ENCODE peak calls at places on chromosomes 16 and 17, in five cellular contexts. One of them, this sample, is unnamed.

GRCh38 chr17:77528516-77529327 is 388.0 kb downstream of the SEC14L1 start:
- DNase-seq in SK-N-SH: peak
- DNase-seq in colonic mucosa: no peak
- DNase-seq in K562: no peak
- DNase-seq in A549: no peak
- DNase-seq in this sample: no peak

GRCh38 chr17:42458497-42459255 is at the start of gene ATP6V0A1:
- DNase-seq in A549: peak
- DNase-seq in K562: peak
- DNase-seq in colonic mucosa: peak
- DNase-seq in SK-N-SH: peak
- DNase-seq in this sample: peak

GRCh38 chr17:47201168-47201567 is 8.0 kb upstream of the MYL4 start:
- DNase-seq in colonic mucosa: no peak
- DNase-seq in SK-N-SH: no peak
- DNase-seq in A549: no peak
- DNase-seq in K562: no peak
- DNase-seq in this sample: no peak

GRCh38 chr16:88331989-88332920 is 50.5 kb upstream of the ZNF469 start:
- DNase-seq in K562: no peak
- DNase-seq in SK-N-SH: no peak
- DNase-seq in colonic mucosa: no peak
- DNase-seq in A549: peak
- DNase-seq in this sample: peak

GRCh38 chr17:79779661-79780365 is 1.9 kb downstream of the CBX2 start:
- DNase-seq in SK-N-SH: no peak
- DNase-seq in A549: no peak
- DNase-seq in K562: no peak
- DNase-seq in colonic mucosa: no peak
- DNase-seq in this sample: no peak

GRCh38 chr16:1337486-1337885 is 4.0 kb downstream of the BAIAP3 start:
- DNase-seq in K562: no peak
- DNase-seq in SK-N-SH: peak
- DNase-seq in colonic mucosa: no peak
- DNase-seq in A549: no peak
- DNase-seq in this sample: no peak

GRCh38 chr16:27474921-27475320 is 72.9 kb downstream of the IL21R start:
- DNase-seq in K562: no peak
- DNase-seq in colonic mucosa: no peak
- DNase-seq in A549: no peak
- DNase-seq in SK-N-SH: no peak
- DNase-seq in this sample: no peak

GRCh38 chr17:30597776-30598288 is 120.6 kb downstream of the GOSR1 start:
- DNase-seq in K562: no peak
- DNase-seq in A549: no peak
- DNase-seq in colonic mucosa: no peak
- DNase-seq in SK-N-SH: no peak
- DNase-seq in this sample: no peak

GRCh38 chr16:29680180-29680598 is 1.2 kb downstream of the QPRT start:
- DNase-seq in SK-N-SH: no peak
- DNase-seq in colonic mucosa: peak
- DNase-seq in K562: no peak
- DNase-seq in A549: no peak
- DNase-seq in this sample: no peak

GRCh38 chr16:75380870-75381269 is 52.4 kb downstream of the CFDP1 start:
- DNase-seq in K562: no peak
- DNase-seq in A549: no peak
- DNase-seq in SK-N-SH: no peak
- DNase-seq in colonic mucosa: no peak
- DNase-seq in this sample: no peak

GRCh38 chr16:86756882-86757703 is 178.7 kb downstream of the FOXL1 start:
- DNase-seq in SK-N-SH: no peak
- DNase-seq in A549: no peak
- DNase-seq in colonic mucosa: no peak
- DNase-seq in K562: no peak
- DNase-seq in this sample: no peak

GRCh38 chr17:27959382-27959709 is 66.2 kb upstream of the LYRM9 start:
- DNase-seq in colonic mucosa: no peak
- DNase-seq in K562: no peak
- DNase-seq in A549: no peak
- DNase-seq in SK-N-SH: no peak
- DNase-seq in this sample: peak

GRCh38 chr17:6831662-6832263 is at the start of gene TEKT1:
- DNase-seq in K562: no peak
- DNase-seq in A549: peak
- DNase-seq in colonic mucosa: peak
- DNase-seq in SK-N-SH: peak
- DNase-seq in this sample: peak

GRCh38 chr17:67124469-67125148 is 80.3 kb downstream of the CACNG1 start:
- DNase-seq in colonic mucosa: no peak
- DNase-seq in A549: no peak
- DNase-seq in K562: no peak
- DNase-seq in SK-N-SH: peak
- DNase-seq in this sample: no peak

GRCh38 chr17:68141050-68141449 is 105.5 kb downstream of the KPNA2 start:
- DNase-seq in SK-N-SH: no peak
- DNase-seq in A549: no peak
- DNase-seq in colonic mucosa: no peak
- DNase-seq in K562: no peak
- DNase-seq in this sample: no peak

GRCh38 chr16:31913668-31914067 is 40.1 kb downstream of the ZNF267 start:
- DNase-seq in colonic mucosa: no peak
- DNase-seq in SK-N-SH: no peak
- DNase-seq in A549: no peak
- DNase-seq in K562: no peak
- DNase-seq in this sample: no peak

GRCh38 chr16:70738083-70738977 is 52.5 kb upstream of the MTSS2 start:
- DNase-seq in colonic mucosa: no peak
- DNase-seq in SK-N-SH: peak
- DNase-seq in A549: peak
- DNase-seq in K562: peak
- DNase-seq in this sample: peak

GRCh38 chr16:13359835-13360234 is 458.4 kb downstream of the SHISA9 start:
- DNase-seq in colonic mucosa: no peak
- DNase-seq in K562: no peak
- DNase-seq in SK-N-SH: no peak
- DNase-seq in A549: no peak
- DNase-seq in this sample: no peak

GRCh38 chr16:87626401-87626800 is 24.1 kb downstream of the JPH3 start:
- DNase-seq in SK-N-SH: no peak
- DNase-seq in colonic mucosa: no peak
- DNase-seq in A549: no peak
- DNase-seq in K562: no peak
- DNase-seq in this sample: no peak

GRCh38 chr16:70576431-70577255 is 53.0 kb downstream of the SF3B3 start:
- DNase-seq in SK-N-SH: no peak
- DNase-seq in K562: peak
- DNase-seq in A549: no peak
- DNase-seq in colonic mucosa: peak
- DNase-seq in this sample: peak

GRCh38 chr17:8189041-8189710 is 804 bp downstream of the BORCS6 start:
- DNase-seq in K562: no peak
- DNase-seq in SK-N-SH: no peak
- DNase-seq in A549: no peak
- DNase-seq in colonic mucosa: peak
- DNase-seq in this sample: no peak

GRCh38 chr17:21300601-21301571 is 16.4 kb downstream of the MAP2K3 start:
- DNase-seq in SK-N-SH: no peak
- DNase-seq in K562: no peak
- DNase-seq in colonic mucosa: no peak
- DNase-seq in A549: no peak
- DNase-seq in this sample: no peak

GRCh38 chr17:66547170-66547865 is 244.9 kb downstream of the PRKCA start:
- DNase-seq in K562: no peak
- DNase-seq in A549: no peak
- DNase-seq in colonic mucosa: no peak
- DNase-seq in SK-N-SH: no peak
- DNase-seq in this sample: no peak

GRCh38 chr16:11393366-11393765 is 48.1 kb downstream of the RMI2 start:
- DNase-seq in colonic mucosa: no peak
- DNase-seq in SK-N-SH: peak
- DNase-seq in K562: no peak
- DNase-seq in A549: no peak
- DNase-seq in this sample: no peak

GRCh38 chr16:11395008-11395948 is 50.0 kb downstream of the RMI2 start:
- DNase-seq in K562: no peak
- DNase-seq in colonic mucosa: no peak
- DNase-seq in A549: no peak
- DNase-seq in SK-N-SH: peak
- DNase-seq in this sample: peak

GRCh38 chr16:11394593-11394960 is 49.3 kb downstream of the RMI2 start:
- DNase-seq in A549: no peak
- DNase-seq in colonic mucosa: no peak
- DNase-seq in SK-N-SH: no peak
- DNase-seq in K562: no peak
- DNase-seq in this sample: no peak

GRCh38 chr16:11395949-11396240 is 50.6 kb downstream of the RMI2 start:
- DNase-seq in colonic mucosa: no peak
- DNase-seq in SK-N-SH: no peak
- DNase-seq in K562: no peak
- DNase-seq in A549: no peak
- DNase-seq in this sample: no peak

GRCh38 chr16:11393861-11394592 is 48.8 kb downstream of the RMI2 start:
- DNase-seq in A549: no peak
- DNase-seq in colonic mucosa: no peak
- DNase-seq in K562: no peak
- DNase-seq in SK-N-SH: peak
- DNase-seq in this sample: no peak
- H3K27ac ChIP-seq in A549: no peak
- H3K27ac ChIP-seq in colonic mucosa: no peak
- H3K27ac ChIP-seq in K562: no peak
- H3K27ac ChIP-seq in SK-N-SH: no peak
- H3K27ac ChIP-seq in this sample: no peak

GRCh38 chr16:2512920-2513404 is 790 bp upstream of the ATP6V0C start:
- DNase-seq in K562: peak
- DNase-seq in A549: no peak
- DNase-seq in SK-N-SH: peak
- DNase-seq in colonic mucosa: no peak
- DNase-seq in this sample: no peak

GRCh38 chr16:2516391-2517240 is 2.9 kb downstream of the ATP6V0C start:
- DNase-seq in colonic mucosa: no peak
- DNase-seq in A549: no peak
- DNase-seq in SK-N-SH: no peak
- DNase-seq in K562: no peak
- DNase-seq in this sample: no peak

GRCh38 chr16:2514333-2515179 is 804 bp downstream of the ATP6V0C start:
- DNase-seq in SK-N-SH: no peak
- DNase-seq in K562: no peak
- DNase-seq in colonic mucosa: no peak
- DNase-seq in A549: no peak
- DNase-seq in this sample: no peak

GRCh38 chr16:2513405-2514332 is at the start of gene ATP6V0C:
- DNase-seq in K562: peak
- DNase-seq in SK-N-SH: peak
- DNase-seq in A549: peak
- DNase-seq in colonic mucosa: peak
- DNase-seq in this sample: peak

GRCh38 chr16:2515180-2515803 is 1.5 kb downstream of the ATP6V0C start:
- DNase-seq in K562: peak
- DNase-seq in colonic mucosa: peak
- DNase-seq in SK-N-SH: no peak
- DNase-seq in A549: no peak
- DNase-seq in this sample: no peak
- H3K27ac ChIP-seq in K562: peak
- H3K27ac ChIP-seq in colonic mucosa: peak
- H3K27ac ChIP-seq in SK-N-SH: no peak
- H3K27ac ChIP-seq in A549: peak
- H3K27ac ChIP-seq in this sample: peak

DNA sequence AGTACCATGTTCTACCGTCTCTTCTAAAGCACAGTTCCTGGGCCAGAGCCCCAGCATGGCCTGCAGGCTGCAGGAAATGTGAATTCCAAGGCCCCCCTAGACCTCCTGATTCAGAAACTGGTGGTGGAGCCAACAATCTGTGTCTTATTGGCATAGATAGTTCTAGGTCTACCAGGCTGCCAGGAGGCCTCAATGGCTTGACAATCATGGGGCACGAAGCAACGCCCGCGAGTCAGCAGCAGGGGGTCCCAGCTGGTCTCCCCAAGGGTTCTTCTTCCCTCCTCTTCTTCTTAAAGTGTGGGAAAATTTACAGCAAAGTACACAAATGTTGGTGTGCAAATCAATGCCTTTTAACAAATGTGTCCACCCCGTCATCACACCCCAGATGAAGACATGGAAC is 33.3 kb upstream of the MPRIP start:
- DNase-seq in A549: no peak
- DNase-seq in SK-N-SH: no peak
- DNase-seq in colonic mucosa: no peak
- DNase-seq in K562: no peak
- DNase-seq in this sample: no peak
- H3K27ac ChIP-seq in A549: peak
- H3K27ac ChIP-seq in SK-N-SH: no peak
- H3K27ac ChIP-seq in colonic mucosa: no peak
- H3K27ac ChIP-seq in K562: no peak
- H3K27ac ChIP-seq in this sample: no peak

GRCh38 chr17:39553326-39553945 is 54.3 kb downstream of the NEUROD2 start:
- DNase-seq in SK-N-SH: no peak
- DNase-seq in K562: no peak
- DNase-seq in colonic mucosa: no peak
- DNase-seq in A549: no peak
- DNase-seq in this sample: peak
- H3K27ac ChIP-seq in SK-N-SH: no peak
- H3K27ac ChIP-seq in K562: no peak
- H3K27ac ChIP-seq in colonic mucosa: no peak
- H3K27ac ChIP-seq in A549: no peak
- H3K27ac ChIP-seq in this sample: no peak

GRCh38 chr17:50638851-50639767 is 4.4 kb downstream of the ABCC3 start:
- DNase-seq in SK-N-SH: peak
- DNase-seq in K562: no peak
- DNase-seq in colonic mucosa: peak
- DNase-seq in A549: peak
- DNase-seq in this sample: peak
- H3K27ac ChIP-seq in SK-N-SH: peak
- H3K27ac ChIP-seq in K562: no peak
- H3K27ac ChIP-seq in colonic mucosa: peak
- H3K27ac ChIP-seq in A549: peak
- H3K27ac ChIP-seq in this sample: peak

This sample was measured in mammary epithelial cell.